ENCODE peak calls at places on chromosomes 11 and 22, in four cellular contexts. B is fibroblast of pulmonary artery, M is HFF-Myc, J is spleen. F is an unnamed sample.

GRCh38 chr11:113906038-113906437 is 1.4 kb downstream of the HTR3B start:
- DNase-seq in B (peak), M (no peak), J (no peak), F (no peak)

GRCh38 chr11:28490763-28491382 is 382.7 kb downstream of the METTL15 start:
- DNase-seq in B (peak), M (no peak), J (no peak), F (no peak)

GRCh38 chr11:17333799-17334586 is 17.6 kb upstream of the NCR3LG1 start:
- DNase-seq in B (no peak), M (no peak), J (no peak), F (no peak)

GRCh38 chr11:11263238-11264030 is 89.6 kb downstream of the CSNK2A3 start:
- DNase-seq in B (no peak), M (peak), J (no peak), F (no peak)

GRCh38 chr11:10426475-10426874 is 28.6 kb upstream of the AMPD3 start:
- DNase-seq in B (no peak), M (no peak), J (no peak), F (no peak)

GRCh38 chr11:82315093-82315492 is 418.6 kb downstream of the FAM181B start:
- DNase-seq in B (no peak), M (no peak), J (no peak), F (no peak)

GRCh38 chr11:104127828-104128227 is 36.1 kb downstream of the PDGFD start:
- DNase-seq in B (peak), M (no peak), J (no peak), F (no peak)

GRCh38 chr11:130181295-130182272 is 22.0 kb downstream of the ST14 start:
- DNase-seq in B (peak), M (no peak), J (no peak), F (peak)

GRCh38 chr11:113247231-113247630 is 67.2 kb upstream of the TTC12 start:
- DNase-seq in B (no peak), M (no peak), J (no peak), F (no peak)

GRCh38 chr11:76763573-76764348 is 19.4 kb upstream of the TSKU start:
- DNase-seq in B (peak), M (peak), J (peak), F (no peak)

GRCh38 chr11:111846640-111847039 is 24.7 kb downstream of the ALG9 start:
- DNase-seq in B (peak), M (no peak), J (no peak), F (peak)

GRCh38 chr11:131744847-131745246 is 374.4 kb downstream of the NTM start:
- DNase-seq in B (peak), M (no peak), J (no peak), F (no peak)

GRCh38 chr22:44070029-44070428 is 45.9 kb downstream of the PARVB start:
- DNase-seq in B (no peak), M (no peak), J (no peak), F (no peak)

GRCh38 chr11:9853929-9854557 is 190.2 kb downstream of the SWAP70 start:
- DNase-seq in B (peak), M (no peak), J (no peak), F (no peak)

GRCh38 chr11:3107608-3108182 is 50.5 kb upstream of the CARS1 start:
- DNase-seq in B (no peak), M (no peak), J (no peak), F (no peak)

GRCh38 chr11:203056-203944 is 3.9 kb downstream of the BET1L start:
- DNase-seq in B (no peak), M (no peak), J (no peak), F (no peak)

GRCh38 chr22:33803883-33804282 is 116.4 kb downstream of the LARGE1 start:
- DNase-seq in B (no peak), M (no peak), J (no peak), F (no peak)

GRCh38 chr11:119207607-119208006 is 1.5 kb downstream of the CBL start:
- DNase-seq in B (no peak), M (no peak), J (no peak), F (no peak)

GRCh38 chr11:133311230-133311629 is 221.1 kb downstream of the OPCML start:
- DNase-seq in B (no peak), M (no peak), J (no peak), F (no peak)

GRCh38 chr11:111064118-111064517 is 181.4 kb upstream of the POU2AF2 start:
- DNase-seq in B (peak), M (no peak), J (no peak), F (no peak)

GRCh38 chr11:116563713-116564050 is 209.1 kb downstream of the BUD13 start:
- DNase-seq in B (no peak), M (no peak), J (no peak), F (no peak)

GRCh38 chr22:49855491-49855911 is 1.9 kb downstream of the ZBED4 start:
- DNase-seq in B (peak), M (no peak), J (peak), F (no peak)

GRCh38 chr11:33257160-33257896 is at the start of gene HIPK3:
- DNase-seq in B (peak), M (no peak), J (peak), F (no peak)

GRCh38 chr11:130109441-130109840 is 39.7 kb downstream of the APLP2 start:
- DNase-seq in B (no peak), M (no peak), J (no peak), F (no peak)

GRCh38 chr22:46058591-46059519 is 81.9 kb upstream of the WNT7B start:
- DNase-seq in B (no peak), M (no peak), J (peak), F (no peak)

GRCh38 chr11:128297805-128298204 is 289.6 kb downstream of the ETS1 start:
- DNase-seq in B (no peak), M (no peak), J (no peak), F (no peak)

GRCh38 chr22:21865041-21865440 is 2.4 kb downstream of the MAPK1 start:
- DNase-seq in B (peak), M (peak), J (no peak), F (peak)

GRCh38 chr11:126969865-126970479 is 30.6 kb downstream of the KIRREL3 start:
- DNase-seq in B (peak), M (no peak), J (no peak), F (no peak)

GRCh38 chr11:131370901-131371790 is 731 bp downstream of the NTM start:
- DNase-seq in B (no peak), M (no peak), J (no peak), F (no peak)

GRCh38 chr22:49240472-49240871 is 587.2 kb downstream of the BRD1 start:
- DNase-seq in B (no peak), M (no peak), J (peak), F (no peak)

GRCh38 chr22:36371920-36372319 is 15.8 kb downstream of the MYH9 start:
- DNase-seq in B (no peak), M (no peak), J (no peak), F (no peak)

GRCh38 chr11:24312464-24313238 is 184.2 kb upstream of the LUZP2 start:
- DNase-seq in B (peak), M (no peak), J (no peak), F (no peak)

GRCh38 chr22:19626666-19627065 is 87.6 kb upstream of the SEPTIN5 start:
- DNase-seq in B (no peak), M (no peak), J (no peak), F (no peak)

GRCh38 chr11:59728913-59729312 is 15.3 kb upstream of the OR10V1 start:
- DNase-seq in B (no peak), M (no peak), J (peak), F (no peak)

GRCh38 chr22:21051836-21052400 is 6.2 kb downstream of the LRRC74B start:
- DNase-seq in B (no peak), M (no peak), J (peak), F (no peak)

GRCh38 chr22:21677606-21678443 is 12.0 kb downstream of the PPIL2 start:
- DNase-seq in B (no peak), M (no peak), J (no peak), F (no peak)

GRCh38 chr11:82927264-82927880 is 25.8 kb downstream of the DDIAS start:
- DNase-seq in B (peak), M (peak), J (no peak), F (peak)

GRCh38 chr22:47408409-47408808 is 646.0 kb downstream of the TBC1D22A start:
- DNase-seq in B (no peak), M (no peak), J (no peak), F (no peak)

DNA sequence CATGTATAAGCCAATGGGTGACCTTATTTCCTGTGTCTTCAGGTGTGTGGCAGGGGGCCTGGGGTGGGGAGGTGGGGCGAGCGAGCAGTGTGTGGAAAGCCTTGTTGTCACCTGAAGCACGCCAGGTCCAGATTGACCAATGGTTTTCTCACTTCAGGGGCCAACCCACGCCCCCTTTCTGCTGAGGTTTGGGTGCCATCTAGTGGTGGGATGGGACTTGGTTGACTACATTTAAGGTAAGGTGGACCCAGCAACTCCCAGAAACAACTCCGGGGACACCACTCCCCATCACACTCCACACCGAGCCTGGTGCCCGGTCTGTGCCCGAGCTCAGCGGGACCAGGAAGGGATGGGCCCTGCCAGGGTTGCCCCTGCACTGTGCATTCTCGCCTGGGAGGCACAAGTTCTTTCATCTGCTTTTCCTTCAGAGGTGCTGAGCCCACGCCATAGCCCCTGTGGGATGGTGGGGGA is 40.0 kb downstream of the TPCN2 start:
- DNase-seq in B (peak), M (peak), J (no peak), F (no peak)
- TF ChIP-seq CTCF in B (peak), M (peak), J (peak), F (peak)

DNA sequence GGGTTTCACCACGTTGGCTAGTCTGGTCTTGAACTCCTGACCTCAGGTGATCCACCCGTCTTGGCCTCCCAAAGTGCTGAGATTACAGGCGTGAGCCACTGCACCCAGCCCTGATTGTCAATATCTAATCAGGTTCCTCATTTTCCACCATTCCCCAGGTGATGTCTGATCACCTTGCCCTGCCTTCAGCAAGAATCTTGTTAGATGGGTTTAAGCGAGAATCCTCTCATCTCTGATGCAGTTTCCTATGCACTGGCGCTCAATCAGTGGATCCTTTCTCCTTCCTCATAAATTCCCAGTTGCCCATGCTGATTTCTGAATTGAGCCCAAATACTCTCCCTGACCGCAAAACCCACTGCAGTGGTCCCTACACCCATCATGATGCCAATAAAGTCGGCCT is 664 bp upstream of the ZC3H7B start:
- DNase-seq in B (no peak), M (no peak), J (no peak), F (no peak)
- H3K4me3 ChIP-seq in B (peak), M (peak), J (peak), F (peak)

DNA sequence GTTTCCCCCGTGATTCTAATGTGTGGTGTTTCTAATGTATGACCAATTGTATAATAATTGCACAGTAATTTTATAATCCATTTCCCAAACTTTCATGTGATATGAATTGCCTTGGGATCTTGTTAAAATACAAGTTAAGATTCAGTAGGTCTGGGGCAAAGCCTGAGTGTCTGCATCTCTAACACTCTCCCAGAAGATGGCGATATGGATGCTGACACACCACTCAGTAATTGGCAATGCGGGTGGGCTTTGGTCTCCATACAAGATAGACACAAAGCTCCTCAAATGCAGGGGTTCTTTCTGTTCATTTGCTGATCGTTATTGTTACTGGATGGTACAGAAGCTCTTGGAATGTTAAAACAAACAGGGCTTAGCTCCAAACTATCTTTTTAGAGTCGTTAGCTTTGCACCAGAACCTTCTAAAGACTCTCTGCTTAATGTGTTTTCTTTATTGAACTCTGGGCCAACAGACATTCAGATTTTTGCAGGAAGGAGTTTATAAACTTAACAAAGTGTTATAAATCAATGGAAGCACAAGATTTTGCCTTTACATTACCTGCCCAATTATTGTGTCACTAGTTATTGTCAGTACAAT is 45.4 kb upstream of the ANO3 start:
- DNase-seq in B (peak), M (no peak), J (no peak), F (no peak)
- TF ChIP-seq CTCF in B (peak), M (peak), J (no peak), F (peak)

DNA sequence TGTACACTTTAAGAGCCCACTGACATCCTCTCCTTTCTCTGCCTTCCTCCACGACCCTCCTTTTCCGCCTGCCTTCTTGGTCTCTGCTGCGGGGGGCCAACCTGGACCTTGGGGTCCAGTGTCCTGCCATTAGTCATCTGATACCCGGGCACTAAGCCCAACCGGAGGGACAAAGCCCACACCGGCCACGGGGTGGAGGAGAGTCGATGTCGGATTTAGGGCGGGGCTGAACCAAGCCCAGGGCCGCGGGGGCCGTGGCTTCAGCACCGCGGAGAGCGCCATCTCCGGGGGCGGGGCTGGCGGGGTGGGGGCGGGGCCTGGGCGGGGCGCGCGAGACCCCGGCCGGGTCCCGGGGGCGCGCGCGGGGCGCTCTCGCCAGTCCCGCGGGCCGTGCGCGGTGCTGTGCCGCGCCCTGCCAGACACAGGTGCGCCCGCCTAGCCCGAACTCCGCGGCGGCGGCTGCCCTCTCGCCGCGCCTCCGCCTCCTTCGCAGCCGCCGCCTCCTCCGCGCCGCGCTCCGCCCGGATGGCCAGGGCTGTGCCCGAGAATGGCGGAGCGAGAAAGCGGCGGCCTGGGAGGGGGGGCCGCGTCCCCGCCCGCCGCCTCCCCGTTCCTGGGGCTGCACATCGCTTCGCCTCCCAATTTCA is at the start of gene MAPK8IP1:
- DNase-seq in B (peak), M (no peak), J (peak), F (no peak)
- H3K4me3 ChIP-seq in B (peak), M (peak), J (peak), F (peak)

DNA sequence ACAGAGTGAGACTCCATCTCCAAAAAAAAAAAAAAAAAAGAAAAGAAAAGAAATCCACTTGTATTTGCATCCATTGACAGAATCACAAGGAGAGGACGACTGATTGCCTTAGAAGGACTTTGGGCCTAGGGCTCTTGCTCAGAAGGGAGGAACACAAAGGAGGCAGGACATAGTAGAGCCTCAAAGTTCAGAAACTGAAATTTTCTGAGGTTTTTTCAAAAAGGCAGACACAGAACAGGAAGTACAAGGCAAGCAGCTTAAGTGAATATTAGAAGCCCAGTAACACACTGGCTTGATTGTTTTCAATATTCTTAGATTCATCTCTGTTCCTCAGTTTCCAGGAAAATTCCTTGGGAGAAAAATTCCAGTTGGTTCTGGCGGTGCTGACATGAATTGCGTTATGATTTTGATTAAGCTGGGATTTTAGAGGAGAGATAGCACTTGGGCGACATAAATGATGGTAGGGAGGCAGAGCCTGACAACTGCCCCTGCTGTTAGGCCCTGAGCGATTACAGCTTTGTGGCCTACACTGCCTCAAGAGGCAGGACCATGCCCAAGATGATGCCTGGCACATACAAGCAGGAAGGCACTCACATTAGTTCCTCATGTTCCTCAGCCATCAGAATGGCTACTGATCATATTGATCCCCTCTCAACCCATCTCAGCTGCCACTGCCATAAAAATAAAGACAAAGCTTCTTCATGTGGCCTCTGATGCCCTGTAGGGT is 15.3 kb downstream of the CLPB start:
- DNase-seq in B (no peak), M (no peak), J (no peak), F (no peak)
- TF ChIP-seq CTCF in B (no peak), M (no peak), J (no peak), F (peak)

DNA sequence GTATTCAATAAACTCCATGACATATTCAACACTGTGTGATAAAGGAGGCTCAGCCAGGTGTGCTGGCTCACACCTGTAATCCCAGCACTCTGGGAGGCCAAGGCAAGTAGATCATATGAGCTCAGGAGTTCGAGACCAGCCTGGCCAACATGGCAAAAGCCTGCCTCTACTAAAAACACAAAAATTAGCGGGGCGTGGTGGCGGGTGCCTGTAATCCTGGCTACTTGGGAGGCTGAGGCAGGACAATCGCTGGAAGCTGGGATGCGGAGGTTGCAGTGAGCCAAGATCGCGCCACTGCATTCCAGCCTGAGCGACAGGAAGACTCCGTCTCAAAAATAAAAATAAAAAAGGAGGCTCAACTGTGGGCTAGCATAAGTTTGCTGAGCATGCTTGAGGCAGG is 4.1 kb upstream of the SLC25A18 start:
- DNase-seq in B (no peak), M (no peak), J (peak), F (no peak)
- H3K4me3 ChIP-seq in B (no peak), M (no peak), J (no peak), F (no peak)

GRCh38 chr11:36030707-36031365 is 87.0 kb downstream of the LDLRAD3 start:
- DNase-seq in B (peak), M (peak), J (no peak), F (no peak)
- TF ChIP-seq CTCF in B (no peak), M (no peak), J (no peak), F (no peak)

DNA sequence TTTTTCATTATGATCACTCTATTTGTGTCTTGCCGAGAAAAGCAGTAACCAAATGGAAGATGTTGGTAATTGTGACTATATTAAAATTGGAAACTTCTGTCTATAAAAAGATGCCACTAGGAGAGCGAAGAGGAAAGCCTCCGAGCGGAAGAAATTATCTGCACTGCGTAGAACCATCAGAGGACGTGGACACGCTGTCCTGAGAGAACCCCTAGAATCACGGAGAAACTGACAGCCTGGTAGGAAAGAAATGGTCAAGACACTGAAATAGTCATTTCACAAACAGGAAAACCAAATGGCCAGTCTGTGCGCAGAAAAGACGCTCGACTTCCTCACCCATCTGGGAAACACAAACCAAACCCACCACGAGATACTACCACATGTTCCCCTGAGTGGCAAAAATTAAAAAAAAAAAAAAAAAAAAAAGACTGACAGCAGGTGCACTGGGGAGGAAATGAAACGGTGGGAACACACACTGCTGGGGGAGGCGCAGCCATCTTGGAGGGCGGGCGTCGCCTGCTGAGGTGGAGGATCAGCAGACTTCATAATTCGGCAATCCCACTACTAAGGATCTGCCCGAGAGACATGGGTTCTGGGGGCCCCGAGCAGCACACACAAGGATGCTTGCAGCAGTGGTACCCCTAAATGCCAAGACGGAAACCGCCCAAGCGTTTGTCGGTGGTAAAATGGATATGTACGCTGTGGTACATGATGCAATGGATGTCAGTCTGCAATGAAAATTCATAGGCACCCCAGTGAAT is 21.3 kb downstream of the IFITM10 start:
- DNase-seq in B (no peak), M (no peak), J (no peak), F (no peak)
- H3K4me3 ChIP-seq in B (no peak), M (no peak), J (no peak), F (no peak)

GRCh38 chr11:69044111-69045013 is 4.4 kb upstream of the TPCN2 start:
- DNase-seq in B (peak), M (peak), J (peak), F (peak)
- TF ChIP-seq CTCF in B (peak), M (peak), J (peak), F (peak)

F was measured in retinal pigment epithelial cell.